ENCODE peak calls at places on chromosomes 13 and 19, in seven cellular contexts. P is endodermal cell; E is endothelial cell of umbilical vein; Y is HFF-Myc; H is CD8-positive, alpha-beta T cell; B is AG04450; K is endothelial cell. G is an unnamed sample.

GRCh38 chr13:108897955-108898354 is 268.5 kb downstream of the MYO16 start:
- DNase-seq in P (no peak), E (peak), Y (no peak), H (no peak), B (no peak), K (no peak), G (no peak)

GRCh38 chr19:35882074-35882832 is 13.9 kb downstream of the APLP1 start:
- DNase-seq in P (no peak), E (peak), Y (peak), H (no peak), B (peak), K (peak), G (peak)

GRCh38 chr13:84487681-84488080 is 605.4 kb upstream of the SLITRK1 start:
- DNase-seq in P (no peak), E (no peak), Y (no peak), H (no peak), B (no peak), K (no peak), G (no peak)

GRCh38 chr19:9673912-9674668 is 810 bp downstream of the ZNF562 start:
- DNase-seq in P (no peak), E (peak), Y (no peak), H (no peak), B (no peak), K (no peak), G (peak)

GRCh38 chr13:95106562-95106961 is 194.7 kb downstream of the ABCC4 start:
- DNase-seq in P (no peak), E (no peak), Y (no peak), H (no peak), B (no peak), K (no peak), G (peak)

GRCh38 chr13:111459803-111460547 is 139.5 kb downstream of the TEX29 start:
- DNase-seq in P (no peak), E (no peak), Y (no peak), H (no peak), B (no peak), K (no peak), G (no peak)

GRCh38 chr19:41427647-41428480 is 690 bp upstream of the B3GNT8 start:
- DNase-seq in P (peak), E (peak), Y (no peak), H (peak), B (no peak), K (peak), G (peak)

GRCh38 chr19:48513289-48514122 is 1.9 kb upstream of the LMTK3 start:
- DNase-seq in P (peak), E (peak), Y (no peak), H (peak), B (no peak), K (peak), G (peak)

GRCh38 chr19:58575183-58576041 is 2.3 kb upstream of the MZF1 start:
- DNase-seq in P (peak), E (peak), Y (peak), H (peak), B (peak), K (peak), G (peak)

GRCh38 chr13:34863360-34864135 is 78.5 kb upstream of the NBEA start:
- DNase-seq in P (no peak), E (peak), Y (peak), H (no peak), B (peak), K (no peak), G (peak)

GRCh38 chr19:36258028-36258875 is 43.3 kb downstream of the ZNF146 start:
- DNase-seq in P (no peak), E (no peak), Y (no peak), H (no peak), B (no peak), K (no peak), G (no peak)

GRCh38 chr13:76836311-76836710 is 49.9 kb downstream of the KCTD12 start:
- DNase-seq in P (no peak), E (no peak), Y (no peak), H (no peak), B (no peak), K (no peak), G (no peak)

GRCh38 chr13:99796175-99796819 is 175.3 kb downstream of the ZIC5 start:
- DNase-seq in P (peak), E (peak), Y (peak), H (peak), B (peak), K (peak), G (peak)

GRCh38 chr19:54478677-54479266 is 5.7 kb upstream of the CDC42EP5 start:
- DNase-seq in P (peak), E (peak), Y (no peak), H (no peak), B (no peak), K (peak), G (peak)

GRCh38 chr19:4375620-4376228 is 24.6 kb downstream of the SH3GL1 start:
- DNase-seq in P (peak), E (peak), Y (peak), H (no peak), B (no peak), K (no peak), G (peak)

GRCh38 chr19:44552324-44552723 is 22.8 kb upstream of the CEACAM20 start:
- DNase-seq in P (peak), E (peak), Y (no peak), H (no peak), B (no peak), K (peak), G (peak)

GRCh38 chr19:2627319-2627829 is 75.1 kb downstream of the GNG7 start:
- DNase-seq in P (no peak), E (peak), Y (peak), H (no peak), B (peak), K (no peak), G (peak)

GRCh38 chr19:58181902-58182576 is 822 bp upstream of the ZNF274 start:
- DNase-seq in P (peak), E (peak), Y (no peak), H (peak), B (no peak), K (peak), G (peak)

GRCh38 chr13:112583592-112584277 is 4.2 kb downstream of the TUBGCP3 start:
- DNase-seq in P (no peak), E (no peak), Y (no peak), H (no peak), B (no peak), K (no peak), G (no peak)

GRCh38 chr19:9883231-9883758 is 48.2 kb downstream of the PIN1 start:
- DNase-seq in P (peak), E (no peak), Y (no peak), H (no peak), B (no peak), K (no peak), G (no peak)

GRCh38 chr19:3969435-3970312 is 1.2 kb downstream of the DAPK3 start:
- DNase-seq in P (peak), E (peak), Y (no peak), H (no peak), B (peak), K (peak), G (peak)

GRCh38 chr13:48500652-48501197 is 32.2 kb downstream of the RCBTB2 start:
- DNase-seq in P (no peak), E (no peak), Y (peak), H (no peak), B (peak), K (no peak), G (peak)

GRCh38 chr19:53432088-53432661 is 391 bp downstream of the ZNF761 start:
- DNase-seq in P (peak), E (peak), Y (no peak), H (no peak), B (no peak), K (peak), G (peak)

GRCh38 chr19:41441321-41441945 is 1.5 kb upstream of the ERICH4 start:
- DNase-seq in P (no peak), E (no peak), Y (no peak), H (no peak), B (no peak), K (no peak), G (no peak)

GRCh38 chr13:43072394-43072793 is 49.0 kb downstream of the DNAJC15 start:
- DNase-seq in P (no peak), E (no peak), Y (no peak), H (no peak), B (no peak), K (no peak), G (peak)

GRCh38 chr13:91203430-91203829 is 144.1 kb upstream of the MIR17HG start:
- DNase-seq in P (no peak), E (no peak), Y (no peak), H (no peak), B (no peak), K (no peak), G (no peak)

GRCh38 chr13:109873351-109874123 is 87.2 kb upstream of the IRS2 start:
- DNase-seq in P (peak), E (no peak), Y (no peak), H (no peak), B (no peak), K (no peak), G (no peak)

GRCh38 chr19:51185069-51185867 is 39.6 kb upstream of the CD33 start:
- DNase-seq in P (no peak), E (no peak), Y (no peak), H (no peak), B (no peak), K (no peak), G (no peak)

DNA sequence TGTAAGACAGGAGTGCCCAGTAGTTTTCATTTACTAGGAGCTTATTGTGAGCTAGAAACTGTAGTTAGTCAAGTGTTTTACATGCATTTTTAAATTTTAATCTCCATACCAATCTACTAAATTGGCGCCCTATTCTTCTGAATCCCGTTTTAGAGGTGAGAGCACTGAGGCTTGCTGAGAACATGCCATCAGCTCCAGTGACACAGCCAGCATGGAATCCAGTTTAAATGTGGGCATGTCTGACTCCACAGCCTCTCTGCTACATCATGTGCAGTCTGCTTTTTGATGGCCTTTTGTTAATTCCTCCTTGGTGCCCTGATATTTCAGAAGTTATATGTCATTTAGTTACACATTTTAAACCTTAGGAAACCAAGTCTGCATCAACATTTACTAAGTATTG is 325.4 kb downstream of the DLEU7 start:
- DNase-seq in P (no peak), E (no peak), Y (no peak), H (no peak), B (no peak), K (no peak), G (peak)
- TF ChIP-seq CTCF in P (no peak), E (no peak), Y (no peak), H (no peak), B (no peak), K (no peak), G (no peak)

DNA sequence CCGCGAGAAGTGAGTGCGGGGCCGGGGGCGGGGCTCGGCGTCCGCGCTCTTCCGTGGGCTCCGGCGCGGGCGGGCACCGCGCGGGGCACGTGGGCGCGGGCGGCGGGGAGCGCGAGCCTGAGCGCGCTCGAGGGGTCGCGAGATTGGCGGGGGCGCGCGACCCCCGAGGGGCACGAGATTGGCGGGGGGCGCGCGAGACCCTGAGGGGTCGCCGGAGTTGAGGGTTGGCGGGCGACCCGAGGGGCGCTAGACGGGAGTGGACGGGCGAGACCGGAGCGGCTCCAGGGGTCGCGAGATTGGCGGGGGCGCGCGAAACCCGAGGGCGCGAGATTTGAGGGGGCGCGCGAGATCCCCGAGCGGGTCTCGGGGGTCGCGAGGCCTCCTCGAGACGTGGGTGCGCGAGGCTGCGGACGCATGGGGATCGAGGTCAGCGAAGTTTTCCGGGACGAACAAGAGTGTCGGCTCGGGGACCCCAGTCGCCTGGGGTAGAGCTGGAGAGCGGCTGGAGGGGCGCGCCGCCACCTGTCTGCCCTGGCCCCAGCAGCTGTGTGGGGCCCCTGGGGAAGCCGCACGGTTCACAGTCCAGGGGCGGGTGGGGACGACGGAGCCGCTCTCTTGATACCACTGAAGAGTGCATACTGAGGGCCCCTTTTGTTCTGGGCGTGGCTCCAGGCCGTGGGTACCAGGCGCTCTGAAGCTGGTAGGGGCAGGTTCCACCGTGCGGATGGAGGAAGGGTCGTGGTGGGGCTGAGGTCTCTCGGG is 682 bp downstream of the SSBP4 start:
- DNase-seq in P (peak), E (no peak), Y (no peak), H (peak), B (no peak), K (no peak), G (no peak)
- TF ChIP-seq CTCF in P (no peak), E (no peak), Y (no peak), H (no peak), B (no peak), K (no peak), G (no peak)

GRCh38 chr19:39262496-39262895 is 5.7 kb upstream of the IFNL2 start:
- DNase-seq in P (no peak), E (no peak), Y (no peak), H (no peak), B (no peak), K (no peak), G (no peak)

GRCh38 chr19:39264306-39265290 is 3.6 kb upstream of the IFNL2 start:
- DNase-seq in P (peak), E (no peak), Y (no peak), H (no peak), B (no peak), K (peak), G (peak)

GRCh38 chr19:39265321-39265916 is 2.8 kb upstream of the IFNL2 start:
- DNase-seq in P (peak), E (no peak), Y (no peak), H (no peak), B (no peak), K (no peak), G (no peak)

GRCh38 chr19:39261704-39262103 is 6.5 kb upstream of the IFNL2 start:
- DNase-seq in P (no peak), E (no peak), Y (no peak), H (no peak), B (no peak), K (no peak), G (no peak)

DNA sequence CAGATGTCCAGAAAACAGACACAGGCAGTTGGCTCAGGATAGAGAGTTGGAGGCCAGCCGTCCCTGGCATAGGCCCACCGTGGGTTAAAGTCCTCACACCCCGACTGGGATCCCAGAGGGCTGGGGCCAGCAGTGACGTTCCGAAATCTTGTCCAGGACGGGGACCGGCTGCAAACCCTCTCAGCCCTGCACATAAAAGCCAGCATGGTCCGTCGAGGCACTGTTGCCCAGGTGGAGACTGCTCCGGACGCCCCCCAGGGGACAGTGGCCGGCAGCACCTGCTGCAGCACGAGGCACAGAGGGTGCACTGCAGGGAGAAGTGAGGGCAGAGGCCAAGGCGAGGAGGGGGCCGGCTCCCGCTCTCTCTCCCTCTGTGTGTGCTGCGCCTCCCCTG is 4.3 kb upstream of the IFNL2 start:
- DNase-seq in P (peak), E (no peak), Y (no peak), H (no peak), B (no peak), K (no peak), G (no peak)
- TF ChIP-seq CTCF in P (peak), E (no peak), Y (no peak), H (no peak), B (no peak), K (no peak), G (no peak)

DNA sequence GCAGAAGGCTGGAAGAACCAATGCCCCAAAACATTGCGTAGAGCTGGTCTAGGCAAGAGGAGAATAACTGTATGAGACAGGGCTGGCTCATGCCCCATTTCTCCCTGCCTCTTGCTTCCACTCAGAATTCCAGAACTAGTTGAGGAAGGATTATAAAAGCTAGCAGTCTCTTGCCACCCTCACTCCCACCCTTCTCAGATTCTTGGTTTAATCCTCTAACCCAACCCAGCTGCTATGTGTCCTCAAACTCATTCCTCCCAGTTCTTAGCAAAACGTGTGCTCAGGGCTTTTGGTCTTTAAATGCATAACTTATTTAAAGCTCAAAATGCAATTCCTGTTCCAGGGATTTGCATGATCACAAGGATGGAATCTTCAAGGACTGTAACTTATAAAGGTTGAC is 466.2 kb downstream of the COG6 start:
- DNase-seq in P (no peak), E (no peak), Y (no peak), H (no peak), B (no peak), K (no peak), G (no peak)
- TF ChIP-seq CTCF in P (no peak), E (no peak), Y (no peak), H (no peak), B (no peak), K (no peak), G (no peak)

DNA sequence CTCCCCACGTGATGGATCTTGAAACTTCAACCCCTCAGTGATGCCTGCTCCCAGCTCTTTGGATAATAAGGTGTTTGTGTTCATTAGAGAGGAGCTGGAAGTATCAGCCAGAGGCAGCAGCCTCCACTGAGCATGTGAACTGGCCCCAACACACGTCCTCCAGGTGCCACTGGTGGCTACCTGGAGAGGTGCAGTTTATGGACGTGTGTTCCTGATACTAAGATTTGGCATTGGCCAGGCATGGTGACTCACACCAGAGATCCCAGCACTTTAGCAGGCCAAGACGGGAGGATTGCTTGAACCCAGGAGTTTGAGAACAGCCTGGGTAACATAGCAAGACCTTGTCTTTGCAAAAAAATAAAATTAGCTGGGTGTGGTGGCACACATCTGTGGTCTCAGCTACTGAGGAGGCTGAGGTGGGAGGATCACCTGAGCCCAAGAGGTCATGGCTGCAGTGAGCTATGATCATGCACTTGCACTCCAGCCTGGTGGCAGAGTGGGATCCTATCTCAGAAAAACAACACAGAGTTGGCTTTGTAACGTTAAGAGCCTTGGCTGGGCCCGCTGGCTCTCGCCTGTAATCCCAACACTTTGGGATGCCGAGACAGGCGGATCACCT is 34.4 kb downstream of the SLC25A42 start:
- DNase-seq in P (no peak), E (no peak), Y (no peak), H (no peak), B (no peak), K (no peak), G (no peak)
- TF ChIP-seq CTCF in P (no peak), E (no peak), Y (no peak), H (no peak), B (no peak), K (no peak), G (no peak)

DNA sequence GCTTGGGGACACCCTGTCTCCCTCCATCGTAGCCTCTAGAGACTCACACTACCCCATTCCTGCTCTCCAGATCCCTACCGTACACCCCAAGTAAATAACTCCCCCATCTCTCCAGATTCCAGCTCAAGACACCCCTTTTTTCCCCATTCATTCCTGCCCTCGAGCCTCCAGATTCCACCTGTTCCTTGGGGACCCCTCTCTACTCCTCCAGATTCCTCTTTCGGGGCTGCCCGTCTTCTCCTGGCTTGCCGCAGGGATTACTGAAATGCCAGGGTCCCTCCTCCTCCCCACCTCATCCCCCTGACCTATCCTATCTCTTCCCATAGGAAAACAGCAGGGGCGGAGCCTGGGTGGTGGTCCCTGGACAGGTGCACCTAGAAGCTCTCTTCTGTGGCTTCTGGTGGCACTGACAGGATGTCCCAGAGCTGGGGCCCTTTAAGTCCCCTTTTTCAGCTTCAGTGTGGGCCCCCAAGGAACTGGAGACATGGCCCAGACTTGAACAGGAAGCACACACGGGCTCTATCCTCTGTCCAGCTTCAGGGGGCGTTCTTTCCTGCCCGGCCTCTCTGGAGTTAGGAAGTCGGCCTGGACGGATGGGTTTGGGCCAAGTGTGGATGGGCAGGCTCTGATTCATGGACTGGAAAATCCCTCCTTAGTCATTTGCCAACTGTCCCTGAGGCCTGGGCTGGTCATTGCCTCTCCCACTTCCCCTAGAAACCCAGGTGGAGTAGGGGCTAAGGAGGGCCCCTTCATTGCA is 1.2 kb downstream of the ZSWIM4 start:
- DNase-seq in P (peak), E (peak), Y (peak), H (no peak), B (peak), K (no peak), G (peak)
- TF ChIP-seq CTCF in P (no peak), E (peak), Y (peak), H (no peak), B (peak), K (no peak), G (peak)